ENCODE peak calls at places on chromosomes 5 and 9, in four cellular contexts. X is AG04450, M is GM23248, T is astrocyte. Z is an unnamed sample.

GRCh38 chr9:95157491-95158151 is 159.9 kb downstream of the FANCC start:
- DNase-seq in X (peak), M (peak), T (peak), Z (peak)

GRCh38 chr9:130661461-130662098 is 2.8 kb upstream of the PRDM12 start:
- DNase-seq in X (no peak), M (no peak), T (no peak), Z (no peak)

GRCh38 chr5:177297922-177298321 is 5.6 kb downstream of the RAB24 start:
- DNase-seq in X (no peak), M (no peak), T (no peak), Z (no peak)

GRCh38 chr9:90972057-90972456 is 170.4 kb downstream of the SYK start:
- DNase-seq in X (no peak), M (no peak), T (no peak), Z (no peak)

GRCh38 chr9:16335788-16336580 is 534.5 kb downstream of the BNC2 start:
- DNase-seq in X (peak), M (peak), T (peak), Z (peak)

GRCh38 chr5:143576721-143577484 is 173.4 kb upstream of the NR3C1 start:
- DNase-seq in X (no peak), M (peak), T (peak), Z (no peak)

GRCh38 chr9:108389056-108389455 is 466.7 kb downstream of the ACTL7B start:
- DNase-seq in X (no peak), M (no peak), T (no peak), Z (no peak)

GRCh38 chr9:33103381-33104110 is 27.1 kb upstream of the SMU1 start:
- DNase-seq in X (no peak), M (no peak), T (no peak), Z (no peak)

GRCh38 chr5:145887217-145887616 is 14.4 kb upstream of the GRXCR2 start:
- DNase-seq in X (no peak), M (no peak), T (no peak), Z (no peak)

GRCh38 chr5:175378444-175379028 is 65.4 kb downstream of the DRD1 start:
- DNase-seq in X (peak), M (no peak), T (peak), Z (no peak)

GRCh38 chr5:103464801-103465484 is 97.6 kb downstream of the NUDT12 start:
- DNase-seq in X (no peak), M (no peak), T (no peak), Z (no peak)

GRCh38 chr9:94827584-94828304 is 101.2 kb downstream of the AOPEP start:
- DNase-seq in X (no peak), M (no peak), T (peak), Z (no peak)

GRCh38 chr5:50580506-50580905 is 85.9 kb upstream of the PARP8 start:
- DNase-seq in X (no peak), M (no peak), T (no peak), Z (no peak)

GRCh38 chr5:86917117-86917579 is 299.4 kb downstream of the COX7C start:
- DNase-seq in X (no peak), M (peak), T (peak), Z (no peak)

GRCh38 chr9:7241694-7242093 is 483.9 kb downstream of the KDM4C start:
- DNase-seq in X (no peak), M (no peak), T (no peak), Z (no peak)

GRCh38 chr9:124733964-124734740 is 37.0 kb downstream of the NR6A1 start:
- DNase-seq in X (no peak), M (no peak), T (no peak), Z (no peak)

GRCh38 chr5:6447384-6448140 is 1.1 kb upstream of the UBE2QL1 start:
- DNase-seq in X (no peak), M (no peak), T (no peak), Z (no peak)

GRCh38 chr9:95876595-95876994 is 1.1 kb downstream of the ERCC6L2 start:
- DNase-seq in X (no peak), M (peak), T (no peak), Z (no peak)

GRCh38 chr9:95429096-95429495 is 87.7 kb downstream of the PTCH1 start:
- DNase-seq in X (no peak), M (peak), T (no peak), Z (no peak)

GRCh38 chr5:2746642-2747041 is 4.8 kb downstream of the IRX2 start:
- DNase-seq in X (no peak), M (peak), T (peak), Z (no peak)

GRCh38 chr5:147234825-147235635 is at the start of gene STK32A:
- DNase-seq in X (no peak), M (peak), T (peak), Z (no peak)

GRCh38 chr5:140632366-140633080 is 452 bp downstream of the CD14 start:
- DNase-seq in X (no peak), M (peak), T (peak), Z (no peak)

GRCh38 chr9:113578877-113579269 is 115.3 kb downstream of the RGS3 start:
- DNase-seq in X (no peak), M (peak), T (peak), Z (peak)

GRCh38 chr5:100667021-100667671 is 132.0 kb downstream of the FAM174A start:
- DNase-seq in X (no peak), M (peak), T (peak), Z (no peak)

GRCh38 chr5:91595436-91595835 is 212.3 kb upstream of the ARRDC3 start:
- DNase-seq in X (no peak), M (no peak), T (no peak), Z (no peak)

GRCh38 chr5:109697339-109697738 is 7.6 kb downstream of the MAN2A1 start:
- DNase-seq in X (no peak), M (no peak), T (no peak), Z (no peak)

GRCh38 chr5:53944981-53945380 is 365.4 kb downstream of the ARL15 start:
- DNase-seq in X (no peak), M (no peak), T (peak), Z (no peak)

GRCh38 chr9:19920401-19920800 is 131.6 kb upstream of the SLC24A2 start:
- DNase-seq in X (no peak), M (no peak), T (no peak), Z (no peak)

GRCh38 chr5:132289097-132289496 is 5.1 kb upstream of the SLC22A4 start:
- DNase-seq in X (no peak), M (peak), T (no peak), Z (no peak)

GRCh38 chr5:146849694-146850093 is 28.9 kb downstream of the PPP2R2B start:
- DNase-seq in X (no peak), M (no peak), T (no peak), Z (no peak)

GRCh38 chr5:74632947-74633356 is 7.6 kb downstream of the ENC1 start:
- DNase-seq in X (peak), M (peak), T (peak), Z (no peak)

GRCh38 chr9:125674981-125675973 is 31.7 kb downstream of the MAPKAP1 start:
- DNase-seq in X (peak), M (peak), T (peak), Z (no peak)

GRCh38 chr5:149224282-149224681 is 47.4 kb upstream of the AFAP1L1 start:
- DNase-seq in X (no peak), M (no peak), T (no peak), Z (no peak)

GRCh38 chr9:12777149-12778010 is 2.6 kb downstream of the LURAP1L start:
- DNase-seq in X (no peak), M (peak), T (no peak), Z (no peak)

GRCh38 chr5:69271376-69271775 is 36.7 kb downstream of the CDK7 start:
- DNase-seq in X (no peak), M (peak), T (peak), Z (no peak)

GRCh38 chr9:33320568-33321261 is 30.4 kb downstream of the NFX1 start:
- DNase-seq in X (peak), M (peak), T (peak), Z (peak)

GRCh38 chr9:108117775-108118174 is 628.2 kb upstream of the KLF4 start:
- DNase-seq in X (no peak), M (no peak), T (peak), Z (no peak)

GRCh38 chr5:81363093-81363886 is 30.6 kb downstream of the ACOT12 start:
- DNase-seq in X (no peak), M (no peak), T (no peak), Z (no peak)

GRCh38 chr9:127398715-127399400 is 1.9 kb downstream of the SLC2A8 start:
- DNase-seq in X (no peak), M (no peak), T (no peak), Z (no peak)